ENCODE peak calls at places on chromosome 18, in eight cellular contexts. One of them, this sample, is unnamed.

GRCh38 chr18:79576686-79577351 is 102.8 kb upstream of the CTDP1 start:
- DNase-seq in RWPE2: no peak
- DNase-seq in transverse colon: peak; percentile 10
- DNase-seq in tibial nerve: peak; percentile 20
- DNase-seq in thoracic aorta: no peak
- DNase-seq in Peyer's patch: peak; percentile 52
- DNase-seq in fibroblast of lung: peak; percentile 78
- DNase-seq in Panc1: no peak
- DNase-seq in this sample: peak; percentile 77

GRCh38 chr18:23859466-23860352 is 154.8 kb upstream of the TTC39C start:
- DNase-seq in thoracic aorta: no peak
- DNase-seq in Peyer's patch: no peak
- DNase-seq in fibroblast of lung: no peak
- DNase-seq in transverse colon: no peak
- DNase-seq in Panc1: no peak
- DNase-seq in tibial nerve: no peak
- DNase-seq in RWPE2: no peak
- DNase-seq in this sample: no peak

GRCh38 chr18:77529492-77529891 is 279.8 kb downstream of the GALR1 start:
- DNase-seq in fibroblast of lung: no peak
- DNase-seq in RWPE2: no peak
- DNase-seq in transverse colon: no peak
- DNase-seq in Panc1: no peak
- DNase-seq in thoracic aorta: no peak
- DNase-seq in Peyer's patch: no peak
- DNase-seq in tibial nerve: no peak
- DNase-seq in this sample: no peak

GRCh38 chr18:49548266-49548665 is 13.6 kb upstream of the LIPG start:
- DNase-seq in thoracic aorta: no peak
- DNase-seq in Peyer's patch: no peak
- DNase-seq in tibial nerve: no peak
- DNase-seq in transverse colon: no peak
- DNase-seq in Panc1: no peak
- DNase-seq in fibroblast of lung: peak; percentile 92
- DNase-seq in RWPE2: no peak
- DNase-seq in this sample: no peak

GRCh38 chr18:73948497-73948896 is 199.1 kb downstream of the FBXO15 start:
- DNase-seq in RWPE2: no peak
- DNase-seq in thoracic aorta: no peak
- DNase-seq in Panc1: no peak
- DNase-seq in Peyer's patch: no peak
- DNase-seq in transverse colon: no peak
- DNase-seq in tibial nerve: no peak
- DNase-seq in fibroblast of lung: peak; percentile 81
- DNase-seq in this sample: no peak

GRCh38 chr18:48806551-48807261 is 144.1 kb downstream of the SMAD7 start:
- DNase-seq in thoracic aorta: no peak
- DNase-seq in transverse colon: peak; percentile 26
- DNase-seq in Panc1: no peak
- DNase-seq in RWPE2: peak; percentile 21
- DNase-seq in tibial nerve: no peak
- DNase-seq in Peyer's patch: no peak
- DNase-seq in fibroblast of lung: peak; percentile 45
- DNase-seq in this sample: no peak

GRCh38 chr18:54119524-54120019 is 104.9 kb downstream of the MBD2 start:
- DNase-seq in Panc1: peak; percentile 58
- DNase-seq in tibial nerve: no peak
- DNase-seq in fibroblast of lung: peak; percentile 51
- DNase-seq in Peyer's patch: no peak
- DNase-seq in thoracic aorta: no peak
- DNase-seq in RWPE2: no peak
- DNase-seq in transverse colon: no peak
- DNase-seq in this sample: no peak

GRCh38 chr18:29087616-29088246 is 910.8 kb upstream of the CDH2 start:
- DNase-seq in tibial nerve: no peak
- DNase-seq in Peyer's patch: no peak
- DNase-seq in Panc1: no peak
- DNase-seq in thoracic aorta: no peak
- DNase-seq in RWPE2: no peak
- DNase-seq in transverse colon: no peak
- DNase-seq in fibroblast of lung: peak; percentile 3
- DNase-seq in this sample: no peak

GRCh38 chr18:58254873-58255511 is 211.0 kb downstream of the NEDD4L start:
- DNase-seq in Peyer's patch: no peak
- DNase-seq in tibial nerve: no peak
- DNase-seq in fibroblast of lung: no peak
- DNase-seq in Panc1: no peak
- DNase-seq in thoracic aorta: no peak
- DNase-seq in RWPE2: no peak
- DNase-seq in transverse colon: no peak
- DNase-seq in this sample: no peak

GRCh38 chr18:22447770-22448169 is 30.1 kb upstream of the CTAGE1 start:
- DNase-seq in tibial nerve: no peak
- DNase-seq in thoracic aorta: no peak
- DNase-seq in RWPE2: no peak
- DNase-seq in Peyer's patch: no peak
- DNase-seq in transverse colon: no peak
- DNase-seq in Panc1: no peak
- DNase-seq in fibroblast of lung: no peak
- DNase-seq in this sample: no peak

GRCh38 chr18:23563377-23564043 is 22.8 kb downstream of the NPC1 start:
- DNase-seq in Panc1: no peak
- DNase-seq in fibroblast of lung: peak; percentile 74
- DNase-seq in thoracic aorta: no peak
- DNase-seq in tibial nerve: no peak
- DNase-seq in RWPE2: no peak
- DNase-seq in transverse colon: no peak
- DNase-seq in Peyer's patch: no peak
- DNase-seq in this sample: no peak

GRCh38 chr18:48441405-48441881 is 32.3 kb upstream of the ZBTB7C start:
- DNase-seq in transverse colon: no peak
- DNase-seq in thoracic aorta: peak; percentile 58
- DNase-seq in tibial nerve: peak; percentile 44
- DNase-seq in Peyer's patch: no peak
- DNase-seq in RWPE2: no peak
- DNase-seq in Panc1: no peak
- DNase-seq in fibroblast of lung: peak; percentile 29
- DNase-seq in this sample: no peak

GRCh38 chr18:75530548-75531211 is 103.2 kb upstream of the SMIM21 start:
- DNase-seq in fibroblast of lung: no peak
- DNase-seq in tibial nerve: no peak
- DNase-seq in thoracic aorta: no peak
- DNase-seq in Peyer's patch: no peak
- DNase-seq in RWPE2: no peak
- DNase-seq in transverse colon: no peak
- DNase-seq in Panc1: no peak
- DNase-seq in this sample: no peak

GRCh38 chr18:22101731-22102130 is 67.7 kb upstream of the GATA6 start:
- DNase-seq in transverse colon: no peak
- DNase-seq in thoracic aorta: no peak
- DNase-seq in tibial nerve: no peak
- DNase-seq in fibroblast of lung: no peak
- DNase-seq in Panc1: no peak
- DNase-seq in Peyer's patch: no peak
- DNase-seq in RWPE2: no peak
- DNase-seq in this sample: no peak

GRCh38 chr18:79695269-79695668 is 15.7 kb downstream of the CTDP1 start:
- DNase-seq in tibial nerve: no peak
- DNase-seq in transverse colon: no peak
- DNase-seq in Peyer's patch: no peak
- DNase-seq in fibroblast of lung: no peak
- DNase-seq in Panc1: no peak
- DNase-seq in RWPE2: no peak
- DNase-seq in thoracic aorta: no peak
- DNase-seq in this sample: no peak

GRCh38 chr18:5296706-5297320 is 1.3 kb upstream of the ZBTB14 start:
- DNase-seq in transverse colon: peak; percentile 82
- DNase-seq in thoracic aorta: peak; percentile 60
- DNase-seq in tibial nerve: peak; percentile 64
- DNase-seq in RWPE2: peak; percentile 83
- DNase-seq in fibroblast of lung: peak; percentile 86
- DNase-seq in Peyer's patch: peak; percentile 82
- DNase-seq in Panc1: peak; percentile 36
- DNase-seq in this sample: peak; percentile 94

GRCh38 chr18:23210526-23210925 is 75.2 kb downstream of the CABLES1 start:
- DNase-seq in tibial nerve: no peak
- DNase-seq in thoracic aorta: no peak
- DNase-seq in RWPE2: no peak
- DNase-seq in fibroblast of lung: no peak
- DNase-seq in Peyer's patch: no peak
- DNase-seq in Panc1: no peak
- DNase-seq in transverse colon: no peak
- DNase-seq in this sample: no peak

GRCh38 chr18:41818381-41819355 is 136.4 kb upstream of the PIK3C3 start:
- DNase-seq in transverse colon: no peak
- DNase-seq in thoracic aorta: no peak
- DNase-seq in Peyer's patch: no peak
- DNase-seq in Panc1: no peak
- DNase-seq in RWPE2: no peak
- DNase-seq in tibial nerve: no peak
- DNase-seq in fibroblast of lung: no peak
- DNase-seq in this sample: no peak

DNA sequence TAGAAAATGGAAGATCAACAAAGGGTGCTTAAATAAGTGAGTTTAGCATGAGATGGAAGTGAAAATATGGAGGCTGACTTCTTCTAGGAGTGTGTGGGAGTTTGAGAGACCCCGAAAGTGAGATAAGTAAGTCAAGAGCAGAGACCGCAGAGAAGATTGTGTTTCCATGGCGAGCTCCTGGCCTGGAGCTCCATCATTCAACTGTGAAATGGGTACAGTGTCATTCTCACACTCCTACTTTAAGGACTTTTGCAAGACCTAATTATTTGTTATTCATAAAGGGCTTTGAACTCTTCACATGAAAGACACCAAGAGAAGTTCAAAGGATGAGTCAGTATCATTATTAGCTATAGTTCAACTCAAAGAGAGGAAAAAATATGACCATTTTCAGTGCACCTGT is 134.2 kb upstream of the PIK3C3 start:
- DNase-seq in Panc1: no peak
- DNase-seq in Peyer's patch: no peak
- DNase-seq in fibroblast of lung: no peak
- DNase-seq in transverse colon: no peak
- DNase-seq in thoracic aorta: no peak
- DNase-seq in tibial nerve: no peak
- DNase-seq in RWPE2: no peak
- DNase-seq in this sample: no peak
- H3K27me3 ChIP-seq in Panc1: no peaks in the 10 kb centered on the region
- H3K27me3 ChIP-seq in Peyer's patch: no peaks in the 10 kb centered on the region
- H3K27me3 ChIP-seq in fibroblast of lung: no peaks in the 10 kb centered on the region
- H3K27me3 ChIP-seq in transverse colon: no peaks in the 10 kb centered on the region
- H3K27me3 ChIP-seq in thoracic aorta: no peaks in the 10 kb centered on the region
- H3K27me3 ChIP-seq in tibial nerve: no peaks in the 10 kb centered on the region
- H3K27me3 ChIP-seq in RWPE2: no peaks in the 10 kb centered on the region
- H3K27me3 ChIP-seq in this sample: no peaks in the 10 kb centered on the region

GRCh38 chr18:50619833-50620232 is 59.9 kb downstream of the MAPK4 start:
- DNase-seq in thoracic aorta: no peak
- DNase-seq in Peyer's patch: no peak
- DNase-seq in transverse colon: no peak
- DNase-seq in RWPE2: no peak
- DNase-seq in Panc1: no peak
- DNase-seq in fibroblast of lung: no peak
- DNase-seq in tibial nerve: no peak
- DNase-seq in this sample: no peak
- H3K27ac ChIP-seq in thoracic aorta: peak overlapping the region; percentile 40
- H3K27ac ChIP-seq in Peyer's patch: no peak overlapping the region
- H3K27ac ChIP-seq in transverse colon: peak overlapping the region; percentile 49
- H3K27ac ChIP-seq in RWPE2: no peak overlapping the region
- H3K27ac ChIP-seq in Panc1: no peak overlapping the region
- H3K27ac ChIP-seq in fibroblast of lung: no peak overlapping the region
- H3K27ac ChIP-seq in tibial nerve: no peak overlapping the region
- H3K27ac ChIP-seq in this sample: no peak overlapping the region

DNA sequence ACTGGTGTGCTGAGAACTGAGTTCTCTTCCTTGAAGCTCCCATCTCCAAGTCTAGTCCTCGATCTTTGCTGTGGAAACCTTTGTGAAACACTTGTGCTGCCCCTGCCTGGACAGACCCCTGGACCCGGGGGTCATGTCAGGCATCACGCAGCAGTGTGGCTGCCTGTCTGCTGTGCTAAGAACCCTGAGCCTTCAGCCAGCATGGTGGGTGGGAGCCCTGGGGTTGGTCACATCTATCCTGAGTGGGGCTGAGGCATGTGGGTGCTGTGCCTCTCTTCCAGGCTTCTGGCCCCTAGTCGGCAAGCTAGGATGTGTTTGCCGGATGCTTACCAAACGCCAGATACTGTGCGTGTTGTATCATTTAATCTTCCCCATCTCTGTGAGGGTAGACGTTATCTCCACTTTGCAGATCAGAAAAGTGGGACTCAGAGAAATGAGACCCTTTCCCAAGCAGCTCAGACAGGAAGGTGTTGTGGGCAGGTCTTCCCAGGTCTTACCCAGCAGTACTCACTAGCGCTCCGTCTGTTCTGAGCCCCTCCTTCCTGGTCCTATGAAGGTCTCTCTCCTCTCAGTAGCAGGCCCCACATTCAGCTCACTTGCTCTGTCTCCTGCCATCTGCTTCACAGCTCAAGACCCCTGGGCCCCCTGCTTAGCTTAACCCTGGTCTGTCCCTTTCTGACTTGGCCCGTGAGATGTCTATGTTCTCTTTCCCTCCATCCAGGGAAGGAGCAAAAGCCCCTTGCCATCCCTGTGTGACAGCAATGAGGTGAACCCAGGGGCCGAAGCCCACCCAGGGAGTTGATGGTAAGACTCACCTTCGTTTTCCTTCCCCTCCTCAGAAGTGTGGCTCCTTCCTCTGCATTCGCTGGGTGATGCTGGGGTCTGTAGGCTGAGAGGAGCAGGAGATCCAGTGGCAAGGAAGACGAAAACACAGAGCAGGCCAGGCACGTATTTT is 242.8 kb downstream of the FAM210A start:
- DNase-seq in tibial nerve: no peak
- DNase-seq in thoracic aorta: no peak
- DNase-seq in RWPE2: no peak
- DNase-seq in Peyer's patch: no peak
- DNase-seq in Panc1: no peak
- DNase-seq in transverse colon: no peak
- DNase-seq in fibroblast of lung: no peak
- DNase-seq in this sample: no peak
- H3K27me3 ChIP-seq in tibial nerve: no peaks in the 10 kb centered on the region
- H3K27me3 ChIP-seq in thoracic aorta: no peaks in the 10 kb centered on the region
- H3K27me3 ChIP-seq in RWPE2: no peaks in the 10 kb centered on the region
- H3K27me3 ChIP-seq in Peyer's patch: no peaks in the 10 kb centered on the region
- H3K27me3 ChIP-seq in Panc1: peaks cover 3% of the 10 kb centered on the region
- H3K27me3 ChIP-seq in transverse colon: no peaks in the 10 kb centered on the region
- H3K27me3 ChIP-seq in fibroblast of lung: no peaks in the 10 kb centered on the region
- H3K27me3 ChIP-seq in this sample: no peaks in the 10 kb centered on the region

DNA sequence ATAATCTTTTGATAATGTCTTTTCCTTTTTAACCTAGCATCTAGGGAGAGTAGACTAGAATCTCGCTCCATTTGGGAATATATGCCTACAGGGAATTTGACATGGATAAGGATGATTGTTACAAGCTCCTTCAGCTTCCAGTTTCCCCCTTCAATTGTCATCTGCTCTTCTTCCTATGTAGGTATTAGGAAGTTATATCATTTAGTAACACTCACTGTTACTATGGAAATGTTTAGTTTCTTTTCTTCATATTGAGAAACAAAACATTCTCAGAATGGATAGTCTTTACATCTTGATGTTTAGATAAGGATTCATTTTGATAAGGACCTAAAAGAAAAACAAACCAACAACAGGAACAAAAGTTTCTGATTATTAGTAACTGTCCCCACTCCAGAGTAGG is 127.6 kb downstream of the PHLPP1 start:
- DNase-seq in RWPE2: no peak
- DNase-seq in Peyer's patch: no peak
- DNase-seq in thoracic aorta: no peak
- DNase-seq in fibroblast of lung: no peak
- DNase-seq in Panc1: no peak
- DNase-seq in transverse colon: no peak
- DNase-seq in tibial nerve: no peak
- DNase-seq in this sample: no peak
- H3K27ac ChIP-seq in RWPE2: no peak overlapping the region
- H3K27ac ChIP-seq in Peyer's patch: no peak overlapping the region
- H3K27ac ChIP-seq in thoracic aorta: no peak overlapping the region
- H3K27ac ChIP-seq in fibroblast of lung: no peak overlapping the region
- H3K27ac ChIP-seq in Panc1: no peak overlapping the region
- H3K27ac ChIP-seq in transverse colon: no peak overlapping the region
- H3K27ac ChIP-seq in tibial nerve: no peak overlapping the region
- H3K27ac ChIP-seq in this sample: no peak overlapping the region

This sample was measured in left lung.